ENCODE peak calls at places on chromosomes 3 and 15, in four cellular contexts. R is GM12878, Q is HL-60, J is K562. A is an unnamed sample.

GRCh38 chr3:176937546-176937945 is 259.7 kb downstream of the TBL1XR1 start:
- DNase-seq in J (no peak), R (no peak), Q (no peak), A (no peak)

GRCh38 chr3:194278186-194278845 is 72.8 kb downstream of the CPN2 start:
- DNase-seq in R (no peak), Q (no peak), J (no peak), A (no peak)

GRCh38 chr3:30768703-30769550 is 125.5 kb downstream of the GADL1 start:
- DNase-seq in Q (no peak), J (peak), R (no peak), A (peak)

GRCh38 chr3:166444756-166445155 is 607.5 kb upstream of the BCHE start:
- DNase-seq in J (no peak), Q (no peak), R (no peak), A (no peak)

GRCh38 chr15:65836665-65837064 is 32.6 kb upstream of the RAB11A start:
- DNase-seq in Q (no peak), R (no peak), J (no peak), A (no peak)

GRCh38 chr3:149736180-149737100 is 15.8 kb downstream of the COMMD2 start:
- DNase-seq in R (no peak), Q (no peak), J (no peak), A (no peak)

GRCh38 chr3:44999782-45000181 is 23.7 kb downstream of the EXOSC7 start:
- DNase-seq in Q (no peak), R (no peak), J (no peak), A (no peak)

GRCh38 chr3:64225695-64226499 is 631 bp upstream of the PRICKLE2 start:
- DNase-seq in J (no peak), Q (no peak), R (no peak), A (no peak)

GRCh38 chr15:76954744-76955143 is 23.2 kb downstream of the RCN2 start:
- DNase-seq in Q (no peak), R (no peak), J (no peak), A (no peak)

GRCh38 chr15:58274885-58275284 is 136.7 kb downstream of the AQP9 start:
- DNase-seq in J (no peak), Q (no peak), R (no peak), A (no peak)

GRCh38 chr3:70933105-70933810 is 620.8 kb upstream of the MDFIC2 start:
- DNase-seq in Q (no peak), R (no peak), J (no peak), A (no peak)

GRCh38 chr3:24129549-24129948 is 184.5 kb downstream of the NR1D2 start:
- DNase-seq in R (no peak), J (no peak), Q (no peak), A (no peak)

GRCh38 chr3:189392969-189393368 is 221.2 kb downstream of the TPRG1 start:
- DNase-seq in J (no peak), R (no peak), Q (no peak), A (no peak)

GRCh38 chr3:15258720-15259119 is 52.7 kb downstream of the CAPN7 start:
- DNase-seq in J (no peak), Q (no peak), R (no peak), A (no peak)

GRCh38 chr3:122679467-122680291 is 960 bp upstream of the PARP14 start:
- DNase-seq in R (no peak), Q (no peak), J (peak), A (no peak)

GRCh38 chr3:114639171-114639570 is 345.3 kb downstream of the TIGIT start:
- DNase-seq in Q (no peak), R (no peak), J (no peak), A (no peak)

GRCh38 chr15:51267714-51268105 is 70.7 kb downstream of the CYP19A1 start:
- DNase-seq in R (no peak), Q (no peak), J (no peak), A (no peak)

GRCh38 chr3:158420654-158421396 is 150.2 kb upstream of the MLF1 start:
- DNase-seq in Q (no peak), R (peak), J (no peak), A (no peak)

GRCh38 chr3:56365905-56366640 is 102.2 kb downstream of the ERC2 start:
- DNase-seq in J (no peak), R (no peak), Q (no peak), A (no peak)

GRCh38 chr3:32045091-32045964 is 61.1 kb upstream of the GPD1L start:
- DNase-seq in R (no peak), J (no peak), Q (no peak), A (no peak)

GRCh38 chr3:150094150-150094932 is 123.6 kb upstream of the PFN2 start:
- DNase-seq in Q (no peak), J (no peak), R (no peak), A (no peak)

GRCh38 chr3:159846255-159846654 is 142.4 kb upstream of the IL12A start:
- DNase-seq in R (no peak), J (no peak), Q (no peak), A (no peak)

GRCh38 chr3:189353988-189354735 is 182.4 kb downstream of the TPRG1 start:
- DNase-seq in R (no peak), J (no peak), Q (no peak), A (no peak)

GRCh38 chr3:183699238-183699947 is 1.8 kb downstream of the YEATS2 start:
- DNase-seq in J (peak), R (no peak), Q (no peak), A (no peak)
- TF ChIP-seq SPI1 in J (no peak), R (no peak), Q (no peak), A (peak)

GRCh38 chr3:98536456-98537017 is 4.8 kb downstream of the GPR15 start:
- DNase-seq in R (peak), J (no peak), Q (no peak), A (no peak)
- TF ChIP-seq POLR2AphosphoS5 in R (peak), J (no peak), Q (no peak), A (peak)

DNA sequence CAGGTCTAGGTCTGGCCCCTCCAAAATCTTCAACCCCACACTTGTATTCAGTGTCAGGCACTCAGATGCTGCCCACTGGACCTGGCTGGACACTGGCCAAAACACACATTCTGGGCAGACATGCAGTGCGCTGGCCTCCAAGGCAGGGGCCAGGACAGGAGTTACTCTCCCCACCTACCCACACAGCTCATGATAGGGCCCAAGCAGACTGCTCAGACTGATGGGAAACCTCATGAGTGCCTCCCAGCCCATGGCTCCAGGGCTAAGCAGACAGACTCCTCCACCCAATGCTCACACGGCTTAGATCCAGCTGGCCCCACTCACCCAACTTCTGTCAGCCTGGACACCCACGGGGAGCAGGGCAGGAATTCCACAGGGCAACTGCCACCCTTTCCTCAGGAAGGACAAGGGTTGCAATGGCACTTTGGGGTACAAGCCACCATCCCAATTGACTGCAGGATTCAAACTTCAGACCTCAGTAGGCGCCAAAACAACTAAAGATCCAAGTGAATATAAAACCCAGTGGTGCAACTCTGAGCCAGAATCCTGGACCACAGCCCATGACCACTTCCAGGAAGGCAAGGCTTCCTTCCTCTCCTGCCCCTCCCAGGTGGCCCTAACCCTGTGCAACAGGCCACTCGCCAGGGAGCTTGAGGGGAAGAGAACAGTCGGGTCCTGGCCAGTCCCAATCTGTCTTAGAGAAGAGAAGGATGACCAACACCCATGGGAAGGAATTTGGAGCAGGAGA is 1.4 kb downstream of the LTF start:
- DNase-seq in J (no peak), R (no peak), Q (no peak), A (no peak)
- TF ChIP-seq SPI1 in J (no peak), R (no peak), Q (no peak), A (no peak)

DNA sequence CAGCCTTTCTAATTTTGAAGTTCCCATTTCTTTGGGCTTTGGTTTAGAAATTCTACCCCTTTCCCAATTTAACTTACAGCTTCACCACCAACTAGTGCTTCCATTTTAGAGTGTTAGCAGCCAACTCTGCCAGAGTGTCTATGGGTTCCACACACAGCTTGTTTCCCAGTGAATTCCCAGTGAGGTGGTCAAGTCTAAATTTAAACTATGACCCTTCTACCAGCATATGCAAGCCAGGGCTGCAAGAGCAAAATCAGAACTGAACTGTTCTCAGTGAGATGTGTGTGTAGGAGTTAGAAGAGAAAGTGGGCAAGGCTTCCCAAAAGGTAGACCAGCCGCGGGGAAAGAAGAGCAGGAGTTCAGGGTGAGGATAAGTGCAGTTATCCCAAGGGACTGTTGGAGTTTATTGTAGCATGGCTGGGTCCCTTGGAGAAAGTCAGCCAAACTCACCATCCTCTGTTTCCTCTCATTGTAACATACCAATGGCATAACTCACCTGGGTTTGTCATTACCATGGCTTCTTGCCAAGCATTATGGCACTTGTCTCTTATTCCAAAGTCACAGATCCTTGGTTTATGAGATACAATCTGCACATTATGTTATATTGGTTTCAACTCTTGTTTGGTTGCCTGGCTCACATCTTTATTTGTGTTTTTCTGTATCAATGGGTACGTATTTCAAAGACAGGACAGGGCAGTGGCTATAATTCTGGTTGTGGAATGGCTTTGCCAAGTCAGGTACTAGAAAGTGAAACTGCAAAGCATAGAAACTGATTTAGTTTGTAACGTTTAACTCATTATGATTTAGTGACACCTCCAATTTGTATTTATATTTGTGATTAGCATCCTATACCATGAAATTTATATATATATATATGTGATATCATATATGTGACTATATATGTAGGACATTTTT is 130.2 kb upstream of the UMPS start:
- DNase-seq in Q (no peak), J (no peak), R (no peak), A (no peak)
- TF ChIP-seq POLR2AphosphoS5 in Q (no peak), J (no peak), R (no peak), A (no peak)

GRCh38 chr15:56082263-56082761 is 88.9 kb upstream of the NEDD4 start:
- DNase-seq in Q (no peak), J (no peak), R (no peak), A (no peak)
- TF ChIP-seq SPI1 in Q (no peak), J (no peak), R (no peak), A (no peak)

DNA sequence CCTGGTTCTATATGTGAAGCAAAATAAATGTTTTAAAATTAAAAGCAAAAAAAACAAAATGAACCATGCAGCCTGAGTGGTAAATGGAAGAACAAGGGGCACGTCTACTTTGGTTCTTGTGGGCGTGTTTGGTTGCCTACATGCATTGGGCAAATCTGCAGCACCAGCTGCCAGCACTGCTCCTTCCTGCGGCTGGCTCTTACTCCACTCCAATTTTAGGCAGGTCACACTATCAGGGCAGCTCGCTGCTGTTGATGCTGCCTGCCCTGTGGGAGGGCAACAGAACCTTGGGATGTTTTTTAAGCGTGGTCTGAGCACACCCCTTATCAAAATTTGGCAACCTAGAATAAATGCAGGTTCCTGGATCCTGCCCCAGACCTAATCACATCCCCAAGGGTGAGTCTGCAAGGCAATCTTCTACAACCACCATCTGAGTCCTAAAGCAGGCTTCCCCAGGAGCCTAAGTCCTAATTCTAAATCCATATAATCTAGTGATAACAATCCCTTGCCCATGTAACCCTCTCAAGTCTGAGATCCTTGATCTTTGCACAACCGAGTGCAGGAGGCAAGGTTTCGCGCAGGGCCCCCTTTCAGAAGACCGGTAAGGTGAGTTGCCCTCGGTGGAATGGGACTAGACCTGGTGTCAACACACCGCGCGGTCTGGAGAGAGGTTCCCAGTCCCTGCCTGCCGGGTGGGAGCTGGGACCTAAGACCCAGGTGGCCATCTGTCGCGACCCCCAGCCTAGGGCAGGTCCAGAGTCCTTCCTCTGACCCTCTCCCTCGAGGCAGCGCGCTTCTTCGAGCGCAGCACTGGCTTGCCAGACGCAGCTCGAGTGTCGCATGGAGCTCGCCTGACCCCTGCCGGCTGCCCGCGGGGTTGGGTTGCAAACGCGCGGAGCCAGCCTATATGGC is 15.9 kb downstream of the IVD start:
- DNase-seq in R (no peak), J (peak), Q (peak), A (peak)
- TF ChIP-seq POLR2AphosphoS5 in R (no peak), J (no peak), Q (no peak), A (peak)

GRCh38 chr3:38401563-38401962 is 52.1 kb upstream of the ACVR2B start:
- DNase-seq in Q (no peak), R (no peak), J (no peak), A (no peak)

GRCh38 chr3:38404286-38404685 is 49.4 kb upstream of the ACVR2B start:
- DNase-seq in J (no peak), Q (no peak), R (no peak), A (no peak)
- TF ChIP-seq SPI1 in J (no peak), Q (no peak), R (no peak), A (no peak)